ENCODE peak calls at places on chromosomes 16 and 17, in five cellular contexts. W is lower lobe of right lung; R is lung; H is CD4-positive, CD25-positive, alpha-beta regulatory T cell; Z is effector memory CD4-positive, alpha-beta T cell. L is an unnamed sample. For H3K9me3, the result is how much of the 10 kb centered on the place peaks cover.

GRCh38 chr17:19410875-19411291 is at the start of gene RNF112:
- DNase-seq in W (no peak), R (no peak), H (no peak), Z (no peak), L (no peak)

GRCh38 chr16:89564476-89565255 is 4.2 kb downstream of the RPL13 start:
- DNase-seq in W (no peak), R (no peak), H (no peak), Z (no peak), L (no peak)

GRCh38 chr16:57629516-57630401 is 1.3 kb downstream of the ADGRG1 start:
- DNase-seq in W (no peak), R (no peak), H (no peak), Z (no peak), L (no peak)

GRCh38 chr16:11599579-11599978 is 12.9 kb upstream of the LITAF start:
- DNase-seq in W (peak), R (no peak), H (no peak), Z (no peak), L (no peak)

GRCh38 chr16:85308585-85309540 is 196.6 kb upstream of the CIBAR2 start:
- DNase-seq in W (no peak), R (no peak), H (peak), Z (no peak), L (no peak)

GRCh38 chr17:19303367-19303776 is 59.2 kb downstream of the B9D1 start:
- DNase-seq in W (no peak), R (no peak), H (no peak), Z (no peak), L (no peak)

GRCh38 chr17:17511293-17511741 is 15.1 kb upstream of the RASD1 start:
- DNase-seq in W (peak), R (no peak), H (no peak), Z (no peak), L (no peak)

GRCh38 chr17:56870163-56870651 is 36.3 kb downstream of the DGKE start:
- DNase-seq in W (no peak), R (no peak), H (no peak), Z (no peak), L (no peak)

GRCh38 chr17:81243333-81243664 is 4.2 kb downstream of the NDUFAF8 start:
- DNase-seq in W (no peak), R (no peak), H (no peak), Z (no peak), L (no peak)

GRCh38 chr16:47533744-47534292 is 72.7 kb downstream of the PHKB start:
- DNase-seq in W (no peak), R (no peak), H (no peak), Z (no peak), L (no peak)

GRCh38 chr16:7086842-7087616 is 245.6 kb upstream of the RBFOX1 start:
- DNase-seq in W (no peak), R (peak), H (no peak), Z (no peak), L (no peak)

GRCh38 chr17:49575524-49576120 is at the start of gene NXPH3:
- DNase-seq in W (peak), R (peak), H (peak), Z (peak), L (peak)

GRCh38 chr16:30032083-30032819 is 1.2 kb upstream of the TLCD3B start:
- DNase-seq in W (no peak), R (no peak), H (peak), Z (peak), L (peak)

GRCh38 chr17:70365098-70365583 is 195.8 kb downstream of the KCNJ2 start:
- DNase-seq in W (no peak), R (no peak), H (no peak), Z (no peak), L (no peak)

GRCh38 chr17:82461827-82462524 is 3.4 kb downstream of the NARF start:
- DNase-seq in W (no peak), R (no peak), H (no peak), Z (no peak), L (no peak)

GRCh38 chr16:84500531-84500930 is 3.9 kb downstream of the MEAK7 start:
- DNase-seq in W (no peak), R (no peak), H (no peak), Z (no peak), L (no peak)

GRCh38 chr16:80993293-80993691 is 13.4 kb downstream of the CMC2 start:
- DNase-seq in W (no peak), R (no peak), H (no peak), Z (no peak), L (no peak)

GRCh38 chr17:72715906-72716572 is 376.4 kb downstream of the SLC39A11 start:
- DNase-seq in W (no peak), R (no peak), H (no peak), Z (no peak), L (no peak)

GRCh38 chr17:46789610-46790009 is 28.9 kb downstream of the WNT3 start:
- DNase-seq in W (no peak), R (no peak), H (no peak), Z (no peak), L (no peak)

GRCh38 chr16:35363510-35363909 is 1904.1 kb downstream of the TP53TG3F start:
- DNase-seq in W (no peak), R (no peak), H (no peak), Z (no peak), L (no peak)
- H3K9me3 ChIP-seq in W (under half), R (under half), H (under half), Z (under half), L (under half)

GRCh38 chr16:855471-855870 is 54.9 kb upstream of the GNG13 start:
- DNase-seq in W (no peak), R (no peak), H (no peak), Z (no peak), L (no peak)
- H3K9me3 ChIP-seq in W (under half), R (under half), H (under half), Z (under half), L (under half)

DNA sequence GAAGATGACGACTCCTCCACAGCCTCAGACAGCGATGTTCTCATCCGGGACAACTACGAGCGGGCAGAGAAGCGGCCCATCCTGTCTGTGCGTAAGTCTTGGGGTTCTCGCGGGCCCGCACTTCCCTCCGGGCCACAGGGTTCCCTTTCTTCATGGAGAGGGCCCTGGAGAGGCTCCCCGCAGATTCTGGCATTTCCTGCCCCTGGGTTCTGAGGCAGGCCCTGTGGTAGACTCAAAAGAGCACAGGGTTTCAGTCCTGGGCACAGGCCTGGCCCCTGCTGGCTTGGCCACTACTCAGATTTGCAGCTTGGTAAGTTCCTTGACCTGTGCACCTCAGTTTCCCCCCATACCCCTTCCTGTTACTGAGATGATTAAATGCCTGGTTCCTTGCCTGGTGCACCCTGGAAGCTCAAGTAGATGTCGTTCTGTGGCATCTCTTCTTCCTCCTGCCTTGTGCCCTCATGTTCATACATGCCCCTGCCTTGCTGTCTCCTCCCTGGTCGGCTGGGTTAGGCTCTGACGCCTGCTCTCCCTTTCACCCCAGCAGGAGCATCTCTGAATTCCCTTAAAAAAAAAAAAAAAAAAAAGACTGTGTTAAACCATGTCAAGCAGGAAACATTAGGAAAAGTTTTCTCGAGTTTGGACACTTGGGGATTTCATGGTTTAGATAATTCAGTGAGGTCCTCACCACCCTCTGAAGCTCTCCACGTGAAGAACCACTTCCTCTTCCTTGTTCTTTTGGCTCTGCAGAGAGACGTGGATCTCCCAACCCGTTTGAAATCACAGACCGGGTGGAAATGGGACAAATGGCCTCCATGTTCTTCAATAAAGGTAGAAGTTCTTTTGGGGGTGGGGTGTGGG is 14.3 kb upstream of the NAT9 start:
- DNase-seq in W (no peak), R (no peak), H (no peak), Z (no peak), L (no peak)
- H3K9me3 ChIP-seq in W (under half), R (under half), H (under half), Z (under half), L (under half)

GRCh38 chr16:35180970-35181369 is 1721.6 kb downstream of the TP53TG3F start:
- DNase-seq in W (no peak), R (no peak), H (no peak), Z (no peak), L (no peak)

GRCh38 chr16:35181422-35182030 is 1722.1 kb downstream of the TP53TG3F start:
- DNase-seq in W (no peak), R (no peak), H (no peak), Z (no peak), L (no peak)

GRCh38 chr16:35173295-35173694 is 1713.9 kb downstream of the TP53TG3F start:
- DNase-seq in W (peak), R (no peak), H (no peak), Z (no peak), L (no peak)

GRCh38 chr16:35174006-35174405 is 1714.6 kb downstream of the TP53TG3F start:
- DNase-seq in W (peak), R (no peak), H (no peak), Z (no peak), L (no peak)

GRCh38 chr16:35176449-35176848 is 1717.0 kb downstream of the TP53TG3F start:
- DNase-seq in W (no peak), R (no peak), H (no peak), Z (no peak), L (no peak)
- H3K9me3 ChIP-seq in W (under half), R (under half), H (under half), Z (under half), L (under half)

GRCh38 chr17:22469941-22470340 is 777.6 kb downstream of the KCNJ18 start:
- DNase-seq in W (no peak), R (no peak), H (no peak), Z (no peak), L (no peak)
- H3K9me3 ChIP-seq in W (under half), R (under half), H (under half), Z (under half), L (under half)

DNA sequence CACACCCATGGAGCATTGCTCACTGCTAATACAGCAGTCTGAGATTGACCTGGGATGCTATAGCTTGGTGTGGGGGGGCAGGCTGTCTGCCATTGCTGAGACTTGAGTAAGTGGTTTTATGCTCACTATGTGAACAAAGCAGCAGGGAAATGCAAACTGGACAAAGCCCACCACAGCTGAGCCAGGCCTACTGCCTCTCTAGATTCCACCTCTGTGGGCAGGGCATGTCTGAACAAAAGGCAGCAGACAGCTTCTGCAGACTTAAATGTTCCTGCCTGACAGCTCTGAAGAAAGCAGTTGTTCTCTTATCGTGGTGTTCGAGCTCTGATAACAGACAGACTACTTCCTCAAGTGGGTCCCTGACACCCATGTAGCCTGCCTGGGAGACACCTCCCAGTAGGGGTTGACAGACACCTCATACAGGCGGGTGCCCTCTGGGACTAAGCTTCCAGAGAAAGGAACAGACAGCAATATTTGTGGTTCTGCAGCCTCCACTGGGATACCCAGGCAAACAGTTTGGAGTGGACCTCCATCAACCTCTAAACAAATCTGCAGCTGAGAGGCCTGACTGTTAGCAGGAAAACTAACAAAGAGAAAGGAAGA is 2204.8 kb downstream of the TP53TG3F start:
- DNase-seq in W (no peak), R (no peak), H (no peak), Z (no peak), L (no peak)
- H3K9me3 ChIP-seq in W (under half), R (under half), H (under half), Z (under half), L (under half)

L was measured in T-helper 17 cell.